ENCODE peak calls at places on chromosome 22, in six cellular contexts. C, M, V, N, T and J are unnamed samples.

GRCh38 chr22:46067159-46068111 is 82.9 kb upstream of the PPARA start:
- DNase-seq in T (no peak), V (peak), C (no peak), N (no peak), M (peak), J (no peak)

GRCh38 chr22:19798320-19798665 is 37.7 kb downstream of the TBX1 start:
- DNase-seq in M (no peak), V (peak), C (no peak), N (no peak), T (no peak), J (no peak)

GRCh38 chr22:37079668-37080171 is 28.2 kb downstream of the KCTD17 start:
- DNase-seq in N (no peak), V (no peak), C (peak), T (peak), M (no peak), J (peak)

GRCh38 chr22:32606181-32606580 is 131.6 kb downstream of the FBXO7 start:
- DNase-seq in V (no peak), T (no peak), M (no peak), C (no peak), N (no peak), J (no peak)

GRCh38 chr22:29767289-29768051 is at the start of gene UQCR10:
- DNase-seq in M (peak), V (peak), T (peak), C (peak), N (no peak), J (peak)

GRCh38 chr22:16915711-16916110 is 90.5 kb upstream of the XKR3 start:
- DNase-seq in N (no peak), C (no peak), V (peak), M (no peak), T (no peak), J (no peak)

GRCh38 chr22:37021710-37022482 is 2.4 kb downstream of the MPST start:
- DNase-seq in V (peak), T (peak), N (no peak), C (peak), M (peak), J (peak)

GRCh38 chr22:49767355-49768062 is 60.2 kb downstream of the BRD1 start:
- DNase-seq in M (no peak), N (no peak), T (peak), C (no peak), V (no peak), J (peak)

GRCh38 chr22:48840112-48840949 is 987.3 kb downstream of the BRD1 start:
- DNase-seq in N (no peak), V (peak), M (no peak), C (no peak), T (no peak), J (peak)

GRCh38 chr22:20671409-20672081 is 102.4 kb upstream of the SERPIND1 start:
- DNase-seq in M (no peak), N (no peak), T (no peak), C (no peak), V (no peak), J (no peak)

GRCh38 chr22:46081036-46081830 is 69.1 kb upstream of the PPARA start:
- DNase-seq in N (no peak), V (peak), C (no peak), M (peak), T (no peak), J (no peak)

GRCh38 chr22:46068176-46068907 is 82.0 kb upstream of the PPARA start:
- DNase-seq in T (no peak), V (no peak), N (no peak), M (no peak), C (no peak), J (no peak)

GRCh38 chr22:50544078-50544745 is 1.5 kb upstream of the KLHDC7B start:
- DNase-seq in N (no peak), V (peak), M (peak), C (peak), T (peak), J (peak)

GRCh38 chr22:44067033-44067432 is 42.9 kb downstream of the PARVB start:
- DNase-seq in V (no peak), T (no peak), C (no peak), N (no peak), M (no peak), J (no peak)

GRCh38 chr22:29454186-29454745 is 15.9 kb downstream of the RFPL1 start:
- DNase-seq in T (no peak), M (no peak), C (no peak), V (peak), N (no peak), J (no peak)

GRCh38 chr22:36360871-36361383 is 26.8 kb downstream of the MYH9 start:
- DNase-seq in M (no peak), T (no peak), C (no peak), N (no peak), V (no peak), J (no peak)

GRCh38 chr22:27028093-27028492 is 370.7 kb downstream of the MIAT start:
- DNase-seq in T (no peak), N (no peak), V (no peak), C (no peak), M (no peak), J (no peak)

GRCh38 chr22:27685971-27686370 is 115.6 kb downstream of the MN1 start:
- DNase-seq in V (no peak), M (no peak), N (no peak), T (no peak), C (no peak), J (no peak)

GRCh38 chr22:39498368-39498767 is 3.7 kb upstream of the MIEF1 start:
- DNase-seq in M (no peak), C (no peak), V (peak), N (no peak), T (no peak), J (no peak)

GRCh38 chr22:46753761-46754109 is 8.7 kb upstream of the TBC1D22A start:
- DNase-seq in T (no peak), C (no peak), V (no peak), N (no peak), M (no peak), J (no peak)

GRCh38 chr22:25067851-25068421 is 115.4 kb downstream of the KIAA1671 start:
- DNase-seq in M (peak), N (peak), C (peak), V (peak), T (peak), J (peak)

GRCh38 chr22:42919199-42919598 is 62.1 kb upstream of the ARFGAP3 start:
- DNase-seq in T (no peak), M (no peak), N (no peak), V (no peak), C (no peak), J (no peak)

GRCh38 chr22:30439226-30439625 is 13.7 kb downstream of the MTFP1 start:
- DNase-seq in T (no peak), N (no peak), C (no peak), M (no peak), V (peak), J (no peak)

GRCh38 chr22:32800158-32800557 is 1.3 kb upstream of the TIMP3 start:
- DNase-seq in M (no peak), N (no peak), V (no peak), T (no peak), C (no peak), J (no peak)

GRCh38 chr22:20571531-20572007 is 64.2 kb downstream of the MED15 start:
- DNase-seq in N (no peak), T (peak), V (peak), C (peak), M (peak), J (peak)

GRCh38 chr22:22820076-22820475 is 67.5 kb upstream of the IGLL5 start:
- DNase-seq in M (no peak), C (no peak), N (no peak), V (no peak), T (no peak), J (no peak)

GRCh38 chr22:32613773-32614172 is 139.2 kb downstream of the FBXO7 start:
- DNase-seq in N (no peak), C (no peak), T (no peak), V (no peak), M (no peak), J (no peak)

GRCh38 chr22:42901790-42902508 is 44.9 kb upstream of the ARFGAP3 start:
- DNase-seq in T (no peak), C (no peak), V (no peak), N (no peak), M (peak), J (no peak)

GRCh38 chr22:38176170-38176741 is 5.4 kb downstream of the PLA2G6 start:
- DNase-seq in M (peak), T (no peak), V (peak), C (peak), N (no peak), J (peak)

GRCh38 chr22:12601870-12602779 is 2925.9 kb upstream of the OR11H1 start:
- DNase-seq in T (no peak), C (no peak), M (no peak), V (peak), N (no peak), J (no peak)

GRCh38 chr22:23522642-23523251 is 57.3 kb downstream of the IGLL1 start:
- DNase-seq in M (no peak), V (peak), T (no peak), N (no peak), C (no peak), J (no peak)